ENCODE peak calls at places on chromosomes 5 and 9, in seven cellular contexts. B, P, W, U, E, Q and Z are unnamed samples.

GRCh38 chr5:55027589-55027988 is 3.5 kb downstream of the GZMK start:
- DNase-seq in E (no peak), P (no peak), U (no peak), W (no peak), Q (no peak), B (no peak), Z (no peak)

GRCh38 chr5:150640311-150641005 is at the start of gene SYNPO:
- DNase-seq in P (peak; percentile 82), B (peak; percentile 76), W (peak; percentile 98), E (peak; percentile 93), U (peak; percentile 56), Q (no peak), Z (peak; percentile 61)

GRCh38 chr9:108621991-108622390 is 233.8 kb downstream of the ACTL7B start:
- DNase-seq in U (no peak), Q (no peak), B (no peak), P (no peak), W (no peak), E (no peak), Z (no peak)

GRCh38 chr5:143635146-143635752 is 176.7 kb upstream of the HMHB1 start:
- DNase-seq in Q (no peak), U (no peak), W (peak; percentile 78), B (no peak), E (peak; percentile 27), P (no peak), Z (no peak)

GRCh38 chr9:112887377-112887776 is 3.3 kb downstream of the SLC46A2 start:
- DNase-seq in E (no peak), B (no peak), Q (no peak), W (no peak), U (no peak), P (peak; percentile 51), Z (no peak)

GRCh38 chr5:119315516-119315949 is 40.3 kb upstream of the TNFAIP8 start:
- DNase-seq in U (peak; percentile 44), W (no peak), Q (no peak), B (no peak), E (peak; percentile 26), P (no peak), Z (no peak)

GRCh38 chr9:113929634-113930092 is 53.6 kb downstream of the ZNF618 start:
- DNase-seq in P (no peak), B (no peak), Q (no peak), U (peak; percentile 15), W (peak; percentile 87), E (peak; percentile 77), Z (no peak)

GRCh38 chr5:68754536-68754935 is 339.3 kb upstream of the SLC30A5 start:
- DNase-seq in B (no peak), U (no peak), P (no peak), E (no peak), W (no peak), Q (no peak), Z (no peak)

GRCh38 chr9:100515578-100516494 is 42.9 kb downstream of the TMEFF1 start:
- DNase-seq in P (no peak), Q (no peak), W (peak; percentile 34), U (no peak), E (no peak), B (no peak), Z (no peak)

GRCh38 chr5:6576861-6577501 is 55.9 kb downstream of the NSUN2 start:
- DNase-seq in U (peak; percentile 74), B (no peak), E (peak; percentile 38), Q (peak; percentile 18), W (peak; percentile 52), P (no peak), Z (peak; percentile 43)

GRCh38 chr5:157597277-157597676 is 21.7 kb upstream of the ADAM19 start:
- DNase-seq in B (no peak), P (no peak), E (no peak), W (no peak), Q (no peak), U (no peak), Z (peak; percentile 91)

GRCh38 chr9:92514635-92515034 is 21.2 kb downstream of the ECM2 start:
- DNase-seq in W (no peak), B (no peak), P (no peak), E (no peak), U (no peak), Q (no peak), Z (no peak)

GRCh38 chr5:126525630-126526245 is 69.3 kb downstream of the ALDH7A1 start:
- DNase-seq in W (peak; percentile 31), B (peak; percentile 76), P (peak; percentile 83), Q (no peak), U (no peak), E (no peak), Z (no peak)